ENCODE peak calls at places on chromosomes 3 and 15, in ten cellular contexts. P, E, B, D, V, Q, O, A, U and X are unnamed samples.
A peak's percentile ranks its signal among the peaks of the same experiment; 100 is the strongest.

GRCh38 chr3:141941093-141941492 is 64.7 kb downstream of the ATP1B3 start:
- DNase-seq in P (no peak), E (no peak), B (no peak), D (no peak), V (no peak), Q (no peak), O (no peak), A (no peak), U (no peak), X (peak; percentile 21)

GRCh38 chr3:72270072-72270611 is 485.2 kb upstream of the PROK2 start:
- DNase-seq in P (no peak), E (peak; percentile 90), B (no peak), D (peak; percentile 78), V (no peak), Q (peak; percentile 91), O (peak; percentile 75), A (peak; percentile 97), U (peak; percentile 83), X (peak; percentile 35)

GRCh38 chr15:67840747-67841634 is 1.1 kb upstream of the RNU6-1 start:
- DNase-seq in P (no peak), E (no peak), B (no peak), D (peak; percentile 55), V (no peak), Q (no peak), O (no peak), A (peak; percentile 43), U (peak; percentile 55), X (no peak)

GRCh38 chr3:58536501-58537411 is at the start of gene ACOX2:
- DNase-seq in P (no peak), E (peak; percentile 67), B (no peak), D (no peak), V (no peak), Q (peak; percentile 85), O (peak; percentile 48), A (peak; percentile 76), U (no peak), X (peak; percentile 20)

GRCh38 chr3:43309372-43310305 is 23.3 kb downstream of the SNRK start:
- DNase-seq in P (no peak), E (no peak), B (no peak), D (no peak), V (no peak), Q (no peak), O (no peak), A (peak; percentile 79), U (no peak), X (no peak)

GRCh38 chr3:43764471-43764870 is 73.7 kb downstream of the ABHD5 start:
- DNase-seq in P (no peak), E (no peak), B (no peak), D (no peak), V (no peak), Q (no peak), O (no peak), A (no peak), U (no peak), X (no peak)

GRCh38 chr15:61653110-61653509 is 407.1 kb downstream of the VPS13C start:
- DNase-seq in P (no peak), E (no peak), B (no peak), D (peak; percentile 5), V (no peak), Q (no peak), O (peak; percentile 27), A (no peak), U (no peak), X (no peak)

GRCh38 chr3:15645740-15646490 is 44.4 kb downstream of the BTD start:
- DNase-seq in P (no peak), E (no peak), B (no peak), D (peak; percentile 88), V (no peak), Q (no peak), O (no peak), A (peak; percentile 83), U (peak; percentile 97), X (peak; percentile 97)

GRCh38 chr15:90394702-90395442 is 6.8 kb downstream of the IQGAP1 start:
- DNase-seq in P (no peak), E (no peak), B (no peak), D (no peak), V (no peak), Q (no peak), O (no peak), A (no peak), U (no peak), X (no peak)

GRCh38 chr15:31141792-31142191 is 40.3 kb upstream of the TRPM1 start:
- DNase-seq in P (no peak), E (no peak), B (no peak), D (no peak), V (no peak), Q (no peak), O (no peak), A (no peak), U (no peak), X (no peak)

GRCh38 chr3:127413318-127413673 is 125.5 kb upstream of the PRR20G start:
- DNase-seq in P (no peak), E (no peak), B (no peak), D (no peak), V (no peak), Q (no peak), O (no peak), A (no peak), U (no peak), X (no peak)